ENCODE peak calls at places on chromosome 14, in six cellular contexts. N is A549, V is astrocyte of the cerebellum, G is neural crest cell, R is lower lobe of right lung, U is kidney tubule cell. F is an unnamed sample.

GRCh38 chr14:39203659-39204606 is 28.9 kb downstream of the PNN start:
- DNase-seq in N (peak), V (no peak), G (no peak), R (no peak), U (peak), F (no peak)

GRCh38 chr14:57732886-57733285 is 133.0 kb downstream of the SLC35F4 start:
- DNase-seq in N (no peak), V (peak), G (no peak), R (no peak), U (peak), F (no peak)

GRCh38 chr14:84468153-84468552 is 1061.8 kb upstream of the FLRT2 start:
- DNase-seq in N (no peak), V (no peak), G (no peak), R (no peak), U (no peak), F (no peak)

GRCh38 chr14:21866479-21866878 is 192.9 kb upstream of the OR4E1 start:
- DNase-seq in N (no peak), V (no peak), G (no peak), R (no peak), U (peak), F (no peak)

GRCh38 chr14:68561531-68562007 is 231.3 kb downstream of the ZFP36L1 start:
- DNase-seq in N (no peak), V (no peak), G (no peak), R (no peak), U (no peak), F (no peak)

GRCh38 chr14:24889843-24890242 is 160.1 kb downstream of the STXBP6 start:
- DNase-seq in N (no peak), V (no peak), G (no peak), R (no peak), U (peak), F (no peak)

GRCh38 chr14:34081126-34081575 is 130.3 kb upstream of the EGLN3 start:
- DNase-seq in N (no peak), V (peak), G (no peak), R (no peak), U (peak), F (no peak)

GRCh38 chr14:72000907-72001306 is 68.7 kb downstream of the RGS6 start:
- DNase-seq in N (no peak), V (no peak), G (no peak), R (peak), U (no peak), F (no peak)

GRCh38 chr14:104676694-104677505 is 12.5 kb upstream of the INF2 start:
- DNase-seq in N (no peak), V (no peak), G (peak), R (no peak), U (no peak), F (peak)

GRCh38 chr14:72771561-72771960 is 122.3 kb downstream of the DPF3 start:
- DNase-seq in N (no peak), V (no peak), G (no peak), R (no peak), U (no peak), F (no peak)

GRCh38 chr14:62117010-62117717 is 354.9 kb downstream of the SNAPC1 start:
- DNase-seq in N (peak), V (peak), G (peak), R (peak), U (peak), F (peak)

GRCh38 chr14:86357866-86358265 is 827.9 kb downstream of the FLRT2 start:
- DNase-seq in N (no peak), V (no peak), G (no peak), R (no peak), U (no peak), F (no peak)

GRCh38 chr14:90714811-90715210 is 101.4 kb downstream of the TTC7B start:
- DNase-seq in N (no peak), V (no peak), G (no peak), R (no peak), U (peak), F (no peak)

GRCh38 chr14:76473381-76474263 is 97.7 kb downstream of the ESRRB start:
- DNase-seq in N (no peak), V (no peak), G (no peak), R (no peak), U (peak), F (no peak)

GRCh38 chr14:101374373-101375338 is 186.6 kb upstream of the DIO3 start:
- DNase-seq in N (no peak), V (no peak), G (no peak), R (no peak), U (no peak), F (no peak)

GRCh38 chr14:52266179-52266578 is 1.3 kb upstream of the PTGDR start:
- DNase-seq in N (no peak), V (peak), G (no peak), R (no peak), U (no peak), F (no peak)

GRCh38 chr14:64329149-64329548 is 35.0 kb upstream of the ESR2 start:
- DNase-seq in N (no peak), V (no peak), G (no peak), R (no peak), U (no peak), F (no peak)

GRCh38 chr14:104246401-104247335 is 108.3 kb downstream of the KIF26A start:
- DNase-seq in N (no peak), V (no peak), G (no peak), R (peak), U (no peak), F (no peak)

GRCh38 chr14:81314443-81315175 is 85.5 kb downstream of the STON2 start:
- DNase-seq in N (no peak), V (no peak), G (no peak), R (no peak), U (no peak), F (no peak)

GRCh38 chr14:28057286-28058011 is 709.1 kb upstream of the FOXG1 start:
- DNase-seq in N (no peak), V (no peak), G (no peak), R (no peak), U (no peak), F (no peak)

GRCh38 chr14:32134448-32135070 is 57.5 kb downstream of the ARHGAP5 start:
- DNase-seq in N (peak), V (peak), G (no peak), R (no peak), U (no peak), F (no peak)

GRCh38 chr14:89855961-89856360 is 98.6 kb downstream of the EFCAB11 start:
- DNase-seq in N (no peak), V (peak), G (no peak), R (no peak), U (peak), F (no peak)

GRCh38 chr14:100102156-100102785 is 37.0 kb downstream of the EVL start:
- DNase-seq in N (no peak), V (no peak), G (no peak), R (no peak), U (no peak), F (peak)

GRCh38 chr14:89915114-89915878 is 39.2 kb downstream of the EFCAB11 start:
- DNase-seq in N (peak), V (peak), G (peak), R (no peak), U (peak), F (no peak)

GRCh38 chr14:38536376-38537038 is 280.6 kb upstream of the CLEC14A start:
- DNase-seq in N (no peak), V (no peak), G (no peak), R (no peak), U (no peak), F (no peak)

F was measured in right lobe of liver.